ENCODE peak calls at places on chromosomes 12 and 14, in ten cellular contexts. One of them, this sample, is unnamed.

GRCh38 chr12:78802593-78802992 is 62.0 kb upstream of the SYT1 start:
- DNase-seq in heart left ventricle: no peak
- DNase-seq in A549: peak; percentile 62
- DNase-seq in body of pancreas: no peak
- DNase-seq in uterus: no peak
- DNase-seq in stomach: no peak
- DNase-seq in breast epithelium: no peak
- DNase-seq in transverse colon: no peak
- DNase-seq in Peyer's patch: no peak
- DNase-seq in IMR-90: peak; percentile 70
- DNase-seq in this sample: no peak

GRCh38 chr12:51511546-51512260 is 79.3 kb upstream of the SCN8A start:
- DNase-seq in A549: no peak
- DNase-seq in breast epithelium: no peak
- DNase-seq in stomach: no peak
- DNase-seq in body of pancreas: no peak
- DNase-seq in transverse colon: no peak
- DNase-seq in Peyer's patch: no peak
- DNase-seq in heart left ventricle: no peak
- DNase-seq in uterus: no peak
- DNase-seq in IMR-90: no peak
- DNase-seq in this sample: no peak

GRCh38 chr14:102523200-102524025 is 13.8 kb upstream of the ANKRD9 start:
- DNase-seq in heart left ventricle: no peak
- DNase-seq in stomach: no peak
- DNase-seq in IMR-90: no peak
- DNase-seq in breast epithelium: no peak
- DNase-seq in A549: no peak
- DNase-seq in body of pancreas: no peak
- DNase-seq in Peyer's patch: peak; percentile 79
- DNase-seq in transverse colon: peak; percentile 82
- DNase-seq in uterus: no peak
- DNase-seq in this sample: no peak

GRCh38 chr14:75341639-75342038 is 63.0 kb downstream of the FOS start:
- DNase-seq in heart left ventricle: no peak
- DNase-seq in A549: no peak
- DNase-seq in IMR-90: no peak
- DNase-seq in transverse colon: no peak
- DNase-seq in body of pancreas: no peak
- DNase-seq in stomach: no peak
- DNase-seq in Peyer's patch: no peak
- DNase-seq in uterus: no peak
- DNase-seq in breast epithelium: no peak
- DNase-seq in this sample: no peak

GRCh38 chr14:26775765-26776577 is 178.1 kb upstream of the NOVA1 start:
- DNase-seq in uterus: no peak
- DNase-seq in stomach: no peak
- DNase-seq in heart left ventricle: no peak
- DNase-seq in breast epithelium: no peak
- DNase-seq in Peyer's patch: no peak
- DNase-seq in A549: peak; percentile 0
- DNase-seq in IMR-90: peak; percentile 36
- DNase-seq in transverse colon: no peak
- DNase-seq in body of pancreas: no peak
- DNase-seq in this sample: no peak

GRCh38 chr14:64891839-64892375 is 12.2 kb upstream of the SPTB start:
- DNase-seq in breast epithelium: no peak
- DNase-seq in IMR-90: peak; percentile 77
- DNase-seq in heart left ventricle: no peak
- DNase-seq in uterus: no peak
- DNase-seq in transverse colon: peak; percentile 15
- DNase-seq in A549: peak; percentile 80
- DNase-seq in Peyer's patch: peak; percentile 52
- DNase-seq in body of pancreas: peak; percentile 21
- DNase-seq in stomach: no peak
- DNase-seq in this sample: no peak

GRCh38 chr12:51232642-51233041 is 6.0 kb upstream of the DAZAP2 start:
- DNase-seq in uterus: no peak
- DNase-seq in breast epithelium: no peak
- DNase-seq in IMR-90: no peak
- DNase-seq in stomach: no peak
- DNase-seq in Peyer's patch: no peak
- DNase-seq in A549: no peak
- DNase-seq in transverse colon: no peak
- DNase-seq in heart left ventricle: no peak
- DNase-seq in body of pancreas: no peak
- DNase-seq in this sample: no peak

GRCh38 chr14:56798447-56799326 is 11.6 kb downstream of the OTX2 start:
- DNase-seq in breast epithelium: no peak
- DNase-seq in heart left ventricle: no peak
- DNase-seq in IMR-90: no peak
- DNase-seq in A549: no peak
- DNase-seq in transverse colon: no peak
- DNase-seq in Peyer's patch: no peak
- DNase-seq in body of pancreas: no peak
- DNase-seq in uterus: no peak
- DNase-seq in stomach: no peak
- DNase-seq in this sample: peak; percentile 71

GRCh38 chr12:109541412-109541725 is 31.9 kb downstream of the MMAB start:
- DNase-seq in uterus: no peak
- DNase-seq in A549: no peak
- DNase-seq in breast epithelium: no peak
- DNase-seq in Peyer's patch: no peak
- DNase-seq in body of pancreas: no peak
- DNase-seq in stomach: no peak
- DNase-seq in transverse colon: no peak
- DNase-seq in heart left ventricle: no peak
- DNase-seq in IMR-90: peak; percentile 4
- DNase-seq in this sample: no peak

GRCh38 chr12:69966409-69966808 is 141.4 kb downstream of the MYRFL start:
- DNase-seq in Peyer's patch: peak; percentile 55
- DNase-seq in IMR-90: peak; percentile 55
- DNase-seq in body of pancreas: peak; percentile 7
- DNase-seq in heart left ventricle: peak; percentile 51
- DNase-seq in A549: peak; percentile 47
- DNase-seq in uterus: no peak
- DNase-seq in stomach: no peak
- DNase-seq in breast epithelium: peak; percentile 43
- DNase-seq in transverse colon: peak; percentile 27
- DNase-seq in this sample: no peak

GRCh38 chr12:71587012-71587411 is 76.6 kb downstream of the ZFC3H1 start:
- DNase-seq in uterus: no peak
- DNase-seq in A549: no peak
- DNase-seq in Peyer's patch: no peak
- DNase-seq in body of pancreas: no peak
- DNase-seq in IMR-90: no peak
- DNase-seq in transverse colon: no peak
- DNase-seq in heart left ventricle: no peak
- DNase-seq in breast epithelium: no peak
- DNase-seq in stomach: no peak
- DNase-seq in this sample: no peak

GRCh38 chr12:19892186-19892585 is 452.9 kb downstream of the AEBP2 start:
- DNase-seq in IMR-90: peak; percentile 28
- DNase-seq in A549: no peak
- DNase-seq in heart left ventricle: no peak
- DNase-seq in body of pancreas: no peak
- DNase-seq in breast epithelium: no peak
- DNase-seq in stomach: no peak
- DNase-seq in uterus: no peak
- DNase-seq in Peyer's patch: no peak
- DNase-seq in transverse colon: no peak
- DNase-seq in this sample: no peak

GRCh38 chr12:128259556-128260070 is 7.4 kb upstream of the TMEM132C start:
- DNase-seq in breast epithelium: no peak
- DNase-seq in Peyer's patch: no peak
- DNase-seq in transverse colon: no peak
- DNase-seq in A549: peak; percentile 14
- DNase-seq in body of pancreas: peak; percentile 62
- DNase-seq in uterus: peak; percentile 32
- DNase-seq in heart left ventricle: no peak
- DNase-seq in IMR-90: no peak
- DNase-seq in stomach: no peak
- DNase-seq in this sample: no peak

GRCh38 chr12:109356586-109356985 is 8.9 kb downstream of the MYO1H start:
- DNase-seq in body of pancreas: no peak
- DNase-seq in breast epithelium: no peak
- DNase-seq in Peyer's patch: no peak
- DNase-seq in A549: no peak
- DNase-seq in IMR-90: no peak
- DNase-seq in transverse colon: no peak
- DNase-seq in stomach: no peak
- DNase-seq in heart left ventricle: no peak
- DNase-seq in uterus: no peak
- DNase-seq in this sample: no peak

GRCh38 chr14:58884442-58884841 is 246.7 kb downstream of the DACT1 start:
- DNase-seq in uterus: no peak
- DNase-seq in body of pancreas: no peak
- DNase-seq in IMR-90: no peak
- DNase-seq in heart left ventricle: no peak
- DNase-seq in Peyer's patch: no peak
- DNase-seq in stomach: no peak
- DNase-seq in transverse colon: no peak
- DNase-seq in breast epithelium: no peak
- DNase-seq in A549: peak; percentile 13
- DNase-seq in this sample: no peak

GRCh38 chr14:79564371-79564770 is 646.9 kb downstream of the DIO2 start:
- DNase-seq in transverse colon: no peak
- DNase-seq in breast epithelium: no peak
- DNase-seq in body of pancreas: no peak
- DNase-seq in stomach: no peak
- DNase-seq in heart left ventricle: no peak
- DNase-seq in IMR-90: no peak
- DNase-seq in A549: no peak
- DNase-seq in Peyer's patch: no peak
- DNase-seq in uterus: no peak
- DNase-seq in this sample: no peak

GRCh38 chr14:35236806-35237205 is 55.4 kb upstream of the PSMA6 start:
- DNase-seq in IMR-90: no peak
- DNase-seq in uterus: no peak
- DNase-seq in transverse colon: no peak
- DNase-seq in heart left ventricle: no peak
- DNase-seq in breast epithelium: no peak
- DNase-seq in body of pancreas: no peak
- DNase-seq in stomach: no peak
- DNase-seq in Peyer's patch: no peak
- DNase-seq in A549: no peak
- DNase-seq in this sample: no peak
- TF ChIP-seq CTCF in IMR-90: no peak
- TF ChIP-seq CTCF in uterus: no peak
- TF ChIP-seq CTCF in transverse colon: no peak
- TF ChIP-seq CTCF in heart left ventricle: no peak
- TF ChIP-seq CTCF in breast epithelium: no peak
- TF ChIP-seq CTCF in body of pancreas: no peak
- TF ChIP-seq CTCF in stomach: no peak
- TF ChIP-seq CTCF in Peyer's patch: no peak
- TF ChIP-seq CTCF in A549: no peak
- TF ChIP-seq CTCF in this sample: no peak

GRCh38 chr12:14259481-14260010 is 105.9 kb upstream of the ATF7IP start:
- DNase-seq in stomach: no peak
- DNase-seq in IMR-90: no peak
- DNase-seq in A549: no peak
- DNase-seq in transverse colon: no peak
- DNase-seq in heart left ventricle: no peak
- DNase-seq in uterus: no peak
- DNase-seq in Peyer's patch: no peak
- DNase-seq in breast epithelium: no peak
- DNase-seq in body of pancreas: no peak
- DNase-seq in this sample: no peak
- H3K4me1 ChIP-seq in stomach: peaks cover 49% of the 10 kb centered on the region
- H3K4me1 ChIP-seq in IMR-90: peaks cover 18% of the 10 kb centered on the region
- H3K4me1 ChIP-seq in A549: peaks cover 23% of the 10 kb centered on the region
- H3K4me1 ChIP-seq in transverse colon: peaks cover 56% of the 10 kb centered on the region
- H3K4me1 ChIP-seq in heart left ventricle: peaks cover 49% of the 10 kb centered on the region
- H3K4me1 ChIP-seq in uterus: peaks cover 8% of the 10 kb centered on the region
- H3K4me1 ChIP-seq in Peyer's patch: peaks cover 40% of the 10 kb centered on the region
- H3K4me1 ChIP-seq in breast epithelium: peaks cover 21% of the 10 kb centered on the region
- H3K4me1 ChIP-seq in body of pancreas: peaks cover 40% of the 10 kb centered on the region
- H3K4me1 ChIP-seq in this sample: peaks cover 55% of the 10 kb centered on the region

DNA sequence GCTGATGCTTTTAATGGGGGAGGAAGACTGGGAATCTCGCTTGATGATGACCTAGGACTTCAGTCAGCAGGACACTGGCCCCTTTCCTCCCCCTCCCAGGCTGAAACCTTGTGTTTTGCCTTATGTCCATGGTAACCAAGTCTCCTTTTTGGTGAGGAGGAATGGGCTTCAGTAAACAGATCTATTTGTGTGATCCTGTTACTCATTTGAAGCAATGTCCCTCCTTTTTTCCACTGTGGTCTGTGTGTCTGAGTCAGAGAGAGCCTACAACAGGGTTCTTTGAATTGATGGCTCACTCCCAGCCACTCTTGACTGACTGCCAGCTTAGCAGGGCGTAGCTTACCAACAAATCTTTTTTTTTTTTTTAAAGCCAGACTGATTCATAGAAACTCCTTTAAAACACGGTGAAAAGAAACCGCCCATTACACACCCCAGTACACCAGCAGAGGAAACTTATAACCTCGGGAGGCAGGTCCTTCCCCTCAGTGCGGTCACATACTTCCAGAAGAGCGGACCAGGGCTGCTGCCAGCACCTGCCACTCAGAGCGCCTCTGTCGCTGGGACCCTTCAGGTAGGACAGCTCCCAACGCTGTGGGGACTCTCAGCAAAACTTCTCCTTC is at the start of gene EMP1:
- DNase-seq in uterus: peak; percentile 99
- DNase-seq in transverse colon: peak; percentile 93
- DNase-seq in body of pancreas: peak; percentile 85
- DNase-seq in stomach: peak; percentile 92
- DNase-seq in heart left ventricle: peak; percentile 93
- DNase-seq in Peyer's patch: peak; percentile 96
- DNase-seq in breast epithelium: peak; percentile 95
- DNase-seq in IMR-90: peak; percentile 100
- DNase-seq in A549: peak; percentile 97
- DNase-seq in this sample: peak; percentile 73
- TF ChIP-seq POLR2A in uterus: peak; percentile 69
- TF ChIP-seq POLR2A in transverse colon: peak; percentile 93
- TF ChIP-seq POLR2A in body of pancreas: peak; percentile 62
- TF ChIP-seq POLR2A in stomach: no peak
- TF ChIP-seq POLR2A in heart left ventricle: no peak
- TF ChIP-seq POLR2A in Peyer's patch: peak; percentile 95
- TF ChIP-seq POLR2A in breast epithelium: peak; percentile 89
- TF ChIP-seq POLR2A in IMR-90: peak; percentile 99
- TF ChIP-seq POLR2A in A549: no peak
- TF ChIP-seq POLR2A in this sample: peak; percentile 83

DNA sequence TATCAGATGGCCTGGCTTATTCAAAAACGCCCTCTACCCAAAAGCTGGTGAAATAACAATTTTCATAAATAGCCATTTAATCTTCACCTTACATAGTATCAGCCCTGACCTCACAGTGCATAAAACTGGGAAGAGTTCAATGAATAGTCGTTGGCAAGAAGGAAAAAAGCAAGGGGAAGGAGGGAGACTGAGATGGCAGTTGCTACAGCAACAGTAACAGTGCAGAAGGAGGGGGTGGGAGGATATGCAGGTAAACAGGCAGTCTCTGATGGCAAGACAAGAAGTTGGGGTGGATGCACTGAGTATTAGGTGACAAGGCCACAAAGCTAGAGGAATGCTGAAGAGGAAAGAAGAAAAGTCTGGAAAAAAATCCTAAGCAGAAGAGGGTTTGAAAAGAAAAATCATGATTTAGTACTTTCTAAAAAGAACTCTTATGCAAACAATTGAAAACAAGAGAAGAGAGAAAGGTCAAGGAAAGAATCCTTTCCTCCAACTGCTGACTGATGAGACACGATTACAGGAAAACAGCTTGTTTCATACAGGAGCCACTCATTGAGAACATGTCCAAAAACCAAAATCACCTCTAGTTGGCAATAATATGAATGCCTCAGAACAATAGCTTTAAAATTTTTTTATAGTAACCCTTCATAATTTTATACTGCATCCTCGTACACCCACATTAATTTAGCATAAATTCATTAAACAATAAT is 56.0 kb downstream of the DCAF5 start:
- DNase-seq in body of pancreas: no peak
- DNase-seq in uterus: no peak
- DNase-seq in stomach: no peak
- DNase-seq in IMR-90: peak; percentile 22
- DNase-seq in Peyer's patch: no peak
- DNase-seq in A549: no peak
- DNase-seq in transverse colon: no peak
- DNase-seq in breast epithelium: no peak
- DNase-seq in heart left ventricle: no peak
- DNase-seq in this sample: no peak
- TF ChIP-seq CTCF in body of pancreas: no peak
- TF ChIP-seq CTCF in uterus: no peak
- TF ChIP-seq CTCF in stomach: no peak
- TF ChIP-seq CTCF in IMR-90: no peak
- TF ChIP-seq CTCF in Peyer's patch: no peak
- TF ChIP-seq CTCF in A549: no peak
- TF ChIP-seq CTCF in transverse colon: no peak
- TF ChIP-seq CTCF in breast epithelium: no peak
- TF ChIP-seq CTCF in heart left ventricle: no peak
- TF ChIP-seq CTCF in this sample: no peak

This sample was measured in upper lobe of left lung.